ENCODE peak calls at places on chromosomes 11 and 22, in four cellular contexts. J is A549, X is fibroblast of villous mesenchyme, E is left lung. R is an unnamed sample.

GRCh38 chr22:42228480-42228879 is 42.0 kb downstream of the TCF20 start:
- DNase-seq in X (no peak), E (no peak), J (no peak), R (no peak)

GRCh38 chr11:117814766-117815261 is 9.7 kb downstream of the FXYD2 start:
- DNase-seq in J (peak; percentile 69), X (no peak), E (no peak), R (no peak)

GRCh38 chr11:1401656-1402221 is 12.0 kb downstream of the BRSK2 start:
- DNase-seq in J (peak; percentile 36), E (peak; percentile 64), X (peak; percentile 56), R (no peak)

GRCh38 chr22:40348025-40348658 is 1.8 kb downstream of the ADSL start:
- DNase-seq in E (no peak), J (peak; percentile 57), X (peak; percentile 64), R (no peak)

GRCh38 chr22:47162865-47163264 is 400.4 kb downstream of the TBC1D22A start:
- DNase-seq in X (no peak), J (no peak), E (peak; percentile 19), R (no peak)

GRCh38 chr22:19473578-19473977 is 5.4 kb downstream of the UFD1 start:
- DNase-seq in X (no peak), E (no peak), J (peak; percentile 6), R (no peak)

GRCh38 chr11:119282495-119282894 is 34.4 kb downstream of the MCAM start:
- DNase-seq in E (no peak), J (no peak), X (peak; percentile 89), R (no peak)

GRCh38 chr22:38069372-38070249 is 12.4 kb downstream of the PICK1 start:
- DNase-seq in E (no peak), J (peak; percentile 45), X (peak; percentile 49), R (peak; percentile 88)

GRCh38 chr22:35930933-35931332 is 97.7 kb downstream of the RBFOX2 start:
- DNase-seq in E (no peak), J (peak; percentile 69), X (peak; percentile 84), R (no peak)

GRCh38 chr22:39240841-39241631 is 3.7 kb downstream of the PDGFB start:
- DNase-seq in J (peak; percentile 61), E (peak; percentile 60), X (peak; percentile 37), R (no peak)

GRCh38 chr22:19176732-19177131 is 1.8 kb downstream of the SLC25A1 start:
- DNase-seq in E (no peak), J (no peak), X (no peak), R (no peak)

GRCh38 chr11:100827934-100828661 is 141.0 kb downstream of the ARHGAP42 start:
- DNase-seq in J (peak; percentile 76), E (no peak), X (peak; percentile 20), R (no peak)

GRCh38 chr22:39940757-39941305 is 19.4 kb upstream of the TMA7B start:
- DNase-seq in E (no peak), J (no peak), X (no peak), R (no peak)

GRCh38 chr22:41411021-41411851 is 29.5 kb downstream of the TEF start:
- DNase-seq in J (no peak), X (no peak), E (no peak), R (peak; percentile 38)

GRCh38 chr11:69636512-69636866 is 4.5 kb upstream of the CCND1 start:
- DNase-seq in X (peak; percentile 96), E (peak; percentile 65), J (peak; percentile 90), R (no peak)

GRCh38 chr11:63610604-63611394 is 3.4 kb downstream of the PLAAT3 start:
- DNase-seq in J (no peak), X (peak; percentile 63), E (no peak), R (no peak)

GRCh38 chr11:61551630-61552029 is 29.2 kb downstream of the SYT7 start:
- DNase-seq in J (peak; percentile 42), E (no peak), X (no peak), R (no peak)

GRCh38 chr11:1152316-1153104 is 5.2 kb upstream of the MUC5AC start:
- DNase-seq in X (peak; percentile 11), E (peak; percentile 22), J (peak; percentile 88), R (no peak)

GRCh38 chr11:2913029-2913431 is 16.2 kb downstream of the PHLDA2 start:
- DNase-seq in X (peak; percentile 13), E (no peak), J (no peak), R (no peak)

GRCh38 chr11:2911088-2912037 is 17.9 kb downstream of the PHLDA2 start:
- DNase-seq in J (no peak), E (no peak), X (no peak), R (no peak)

GRCh38 chr11:2910401-2910955 is 18.7 kb downstream of the PHLDA2 start:
- DNase-seq in X (no peak), J (no peak), E (no peak), R (no peak)

GRCh38 chr11:2912498-2912897 is 16.7 kb downstream of the PHLDA2 start:
- DNase-seq in J (peak; percentile 76), X (peak; percentile 54), E (peak; percentile 91), R (no peak)

DNA sequence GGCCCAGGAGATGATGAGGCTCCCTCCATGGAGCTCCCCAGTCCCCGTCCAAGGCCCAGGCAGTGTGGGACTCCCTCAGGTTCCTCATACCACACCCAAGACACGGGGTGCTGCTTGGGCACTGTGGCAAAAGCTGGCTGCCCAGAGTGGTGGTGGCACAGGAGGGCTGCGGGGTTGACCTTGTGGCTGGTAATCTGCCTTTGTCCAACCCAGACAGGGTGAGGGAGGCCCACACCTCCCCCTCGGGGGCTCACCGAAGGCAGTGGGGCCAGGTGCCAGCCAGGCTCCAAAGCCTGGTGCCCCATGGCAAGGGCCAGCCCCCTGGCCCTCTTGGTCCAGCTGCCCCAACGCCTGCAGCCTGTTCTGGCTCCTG is 17.2 kb downstream of the PHLDA2 start:
- DNase-seq in E (no peak), X (no peak), J (no peak), R (no peak)
- H3K4me3 ChIP-seq in E (no peak overlapping the region), X (no peak overlapping the region), J (no peak overlapping the region), R (no peak overlapping the region)

GRCh38 chr22:50706481-50707125 is 31.4 kb upstream of the ACR start:
- DNase-seq in X (no peak), E (no peak), J (no peak), R (no peak)

GRCh38 chr22:50704510-50705218 is 32.0 kb downstream of the SHANK3 start:
- DNase-seq in X (no peak), E (peak; percentile 29), J (no peak), R (no peak)

GRCh38 chr22:50703726-50704509 is 31.3 kb downstream of the SHANK3 start:
- DNase-seq in J (no peak), E (peak; percentile 26), X (no peak), R (no peak)

GRCh38 chr22:50705851-50706351 is 32.1 kb upstream of the ACR start:
- DNase-seq in X (no peak), J (no peak), E (no peak), R (no peak)

DNA sequence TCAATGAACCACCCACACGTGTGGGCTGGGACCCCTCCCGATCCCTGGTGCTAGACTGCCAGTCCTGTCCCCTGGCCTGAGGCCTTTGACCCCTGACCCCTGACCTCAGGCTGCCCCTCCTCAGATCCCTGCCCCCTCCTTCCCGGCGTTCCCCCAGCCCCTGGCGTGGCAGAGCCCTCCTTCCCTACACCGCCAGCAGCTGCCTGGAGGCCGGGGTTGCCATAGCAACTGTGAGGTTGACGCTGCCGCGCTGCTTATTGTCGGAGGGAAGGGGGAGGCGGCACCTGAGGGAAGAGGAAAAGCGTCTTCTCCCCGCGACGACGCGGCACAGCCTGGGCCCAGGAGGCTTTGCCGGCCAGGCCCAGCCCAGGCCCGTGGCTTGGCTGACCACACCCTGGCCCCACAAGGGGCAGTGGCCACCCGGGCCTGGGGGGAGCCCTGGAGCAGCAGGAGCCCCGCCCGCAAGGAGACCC is 32.6 kb downstream of the SHANK3 start:
- DNase-seq in X (peak; percentile 72), J (no peak), E (no peak), R (no peak)
- H3K4me3 ChIP-seq in X (peak overlapping the region; percentile 38), J (no peak overlapping the region), E (no peak overlapping the region), R (no peak overlapping the region)

DNA sequence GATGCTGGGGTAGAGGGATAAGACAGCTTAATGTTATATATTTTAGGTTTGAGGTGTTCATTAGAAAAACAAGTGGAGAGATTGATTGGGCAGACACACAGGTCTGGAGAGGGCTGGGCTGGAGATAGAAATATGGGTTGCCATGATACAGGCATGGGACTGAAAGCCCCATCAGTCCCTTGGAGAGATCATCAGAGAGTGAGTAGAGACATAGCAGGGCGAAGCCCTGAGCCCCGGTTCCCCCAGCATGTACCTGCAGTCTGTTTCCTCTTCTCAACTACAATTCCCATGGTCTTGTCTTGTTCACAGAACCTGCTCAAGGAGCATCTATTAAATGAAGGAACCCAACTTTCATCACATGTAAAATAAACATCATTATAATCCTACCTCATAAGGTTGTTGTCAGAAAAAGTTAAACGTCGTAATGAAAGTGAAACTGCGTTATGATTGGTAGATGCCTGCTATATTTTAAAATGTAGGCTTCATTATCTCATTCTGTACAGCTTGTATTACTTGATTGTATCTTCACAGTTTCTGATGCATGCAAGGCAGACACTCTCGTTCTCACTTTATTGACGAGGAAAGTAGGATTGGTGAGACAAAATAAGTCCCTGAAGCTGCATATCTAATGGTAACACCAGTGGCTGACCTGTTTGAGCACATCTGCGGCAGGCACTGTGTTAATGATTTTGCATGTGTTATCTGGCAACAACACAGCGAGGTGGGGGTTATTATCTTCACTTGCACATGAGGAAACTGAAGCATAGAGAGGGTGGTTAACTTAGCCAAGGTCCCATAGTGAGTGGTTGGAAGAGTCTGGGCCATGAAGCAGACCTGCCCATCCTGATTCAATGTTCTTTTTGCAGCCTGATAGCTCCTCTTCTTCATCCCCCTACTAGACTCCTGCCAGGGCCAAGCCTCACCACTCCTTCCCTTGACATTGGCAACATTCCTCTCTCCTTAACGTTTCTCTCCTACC is 63.5 kb downstream of the ENDOD1 start:
- DNase-seq in X (no peak), E (no peak), J (no peak), R (no peak)
- H3K4me3 ChIP-seq in X (no peak overlapping the region), E (peak overlapping the region; percentile 34), J (no peak overlapping the region), R (peak overlapping the region; percentile 8)

DNA sequence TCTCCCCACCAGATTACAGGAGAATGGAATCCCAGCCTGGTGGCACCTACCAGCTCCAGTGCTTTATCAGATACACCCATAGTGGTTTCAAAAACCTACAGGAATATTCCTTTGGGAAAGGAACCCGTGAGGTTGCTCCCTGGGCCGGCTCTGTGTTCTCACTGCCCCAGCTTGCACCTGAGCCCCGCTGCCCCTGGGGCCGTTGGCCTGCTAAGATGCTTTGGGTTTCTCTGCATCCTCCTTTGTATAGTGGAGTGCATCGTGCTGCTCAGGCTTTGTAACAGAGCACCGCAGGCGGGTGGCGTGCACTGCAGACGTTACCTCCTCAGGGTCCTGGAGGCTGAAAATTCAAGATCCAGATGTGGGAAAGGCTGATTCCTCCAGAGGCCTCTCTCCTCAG is 414.1 kb downstream of the BRD1 start:
- DNase-seq in E (no peak), J (no peak), X (no peak), R (no peak)
- H3K4me3 ChIP-seq in E (no peak overlapping the region), J (no peak overlapping the region), X (no peak overlapping the region), R (no peak overlapping the region)

DNA sequence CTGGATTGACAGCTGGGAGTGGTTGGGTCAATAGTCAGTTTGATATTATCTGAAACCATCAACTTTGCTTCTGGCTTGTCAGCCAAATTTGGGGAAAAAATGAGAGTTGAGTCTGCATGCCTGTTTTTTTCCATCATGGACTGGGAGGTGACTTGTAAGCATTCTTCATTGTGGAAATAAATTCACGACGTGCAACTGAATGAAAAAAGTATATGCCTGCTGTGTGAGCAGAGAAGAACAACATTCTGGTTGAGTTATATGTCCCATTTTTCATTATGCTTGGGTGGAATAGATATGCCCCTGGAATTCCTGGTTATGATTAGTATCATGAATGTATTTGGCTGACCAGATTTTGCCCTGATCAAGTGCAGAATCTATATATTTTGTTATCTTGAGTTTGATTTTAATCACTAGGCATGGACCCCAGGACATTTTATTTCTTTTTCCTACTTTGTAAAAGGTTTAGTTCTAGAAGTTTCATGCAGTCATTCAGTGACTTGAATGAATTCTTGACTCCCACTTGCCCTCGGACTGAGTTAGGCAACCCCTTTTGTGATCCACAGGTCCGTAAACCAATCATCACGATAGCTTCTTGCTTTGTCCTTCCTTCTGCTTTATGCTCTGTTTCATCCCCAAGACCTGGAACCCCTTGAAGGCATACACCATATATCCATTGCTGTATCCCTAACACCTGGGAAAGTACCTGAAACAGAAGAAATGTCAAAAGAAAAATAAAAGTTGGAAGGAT is 205.8 kb downstream of the NAV2 start:
- DNase-seq in J (no peak), X (peak; percentile 12), E (no peak), R (no peak)
- H3K4me3 ChIP-seq in J (no peak overlapping the region), X (no peak overlapping the region), E (no peak overlapping the region), R (peak overlapping the region; percentile 38)

R was measured in thoracic aorta.